ENCODE peak calls at places on chromosomes 4 and X, in ten cellular contexts. One of them, this sample, is unnamed.

GRCh38 chrX:49268702-49269009 is 937 bp upstream of the PPP1R3F start:
- DNase-seq in fibroblast of pulmonary artery: no peak
- DNase-seq in lower leg skin: no peak
- DNase-seq in esophagus squamous epithelium: no peak
- DNase-seq in fibroblast of mammary gland: no peak
- DNase-seq in suprapubic skin: no peak
- DNase-seq in fibroblast of the aortic adventitia: no peak
- DNase-seq in MM.1S: no peak
- DNase-seq in astrocyte: no peak
- DNase-seq in A549: no peak
- DNase-seq in this sample: no peak

GRCh38 chr4:125704726-125705125 is 390.0 kb downstream of the FAT4 start:
- DNase-seq in fibroblast of mammary gland: peak
- DNase-seq in fibroblast of pulmonary artery: peak
- DNase-seq in suprapubic skin: no peak
- DNase-seq in esophagus squamous epithelium: no peak
- DNase-seq in MM.1S: no peak
- DNase-seq in lower leg skin: no peak
- DNase-seq in A549: no peak
- DNase-seq in astrocyte: peak
- DNase-seq in fibroblast of the aortic adventitia: peak
- DNase-seq in this sample: no peak

GRCh38 chr4:1566838-1567518 is 117.1 kb downstream of the FAM53A start:
- DNase-seq in fibroblast of mammary gland: no peak
- DNase-seq in fibroblast of the aortic adventitia: no peak
- DNase-seq in astrocyte: no peak
- DNase-seq in MM.1S: no peak
- DNase-seq in fibroblast of pulmonary artery: no peak
- DNase-seq in lower leg skin: no peak
- DNase-seq in A549: no peak
- DNase-seq in esophagus squamous epithelium: no peak
- DNase-seq in suprapubic skin: no peak
- DNase-seq in this sample: no peak

GRCh38 chr4:1290165-1290977 is 680 bp downstream of the MAEA start:
- DNase-seq in suprapubic skin: peak
- DNase-seq in esophagus squamous epithelium: no peak
- DNase-seq in A549: peak
- DNase-seq in fibroblast of pulmonary artery: no peak
- DNase-seq in fibroblast of the aortic adventitia: no peak
- DNase-seq in lower leg skin: peak
- DNase-seq in fibroblast of mammary gland: no peak
- DNase-seq in astrocyte: no peak
- DNase-seq in MM.1S: peak
- DNase-seq in this sample: peak

GRCh38 chr4:77152421-77152820 is 4.6 kb upstream of the CCNG2 start:
- DNase-seq in fibroblast of mammary gland: peak
- DNase-seq in astrocyte: no peak
- DNase-seq in A549: no peak
- DNase-seq in MM.1S: no peak
- DNase-seq in fibroblast of the aortic adventitia: no peak
- DNase-seq in esophagus squamous epithelium: no peak
- DNase-seq in suprapubic skin: no peak
- DNase-seq in lower leg skin: no peak
- DNase-seq in fibroblast of pulmonary artery: no peak
- DNase-seq in this sample: peak

GRCh38 chr4:1669270-1669669 is 14.8 kb downstream of the FAM53A start:
- DNase-seq in esophagus squamous epithelium: no peak
- DNase-seq in suprapubic skin: no peak
- DNase-seq in A549: no peak
- DNase-seq in fibroblast of the aortic adventitia: no peak
- DNase-seq in fibroblast of mammary gland: no peak
- DNase-seq in lower leg skin: no peak
- DNase-seq in fibroblast of pulmonary artery: no peak
- DNase-seq in astrocyte: no peak
- DNase-seq in MM.1S: no peak
- DNase-seq in this sample: no peak

GRCh38 chrX:114221445-114221844 is 362.4 kb upstream of the HTR2C start:
- DNase-seq in suprapubic skin: no peak
- DNase-seq in esophagus squamous epithelium: no peak
- DNase-seq in astrocyte: no peak
- DNase-seq in A549: no peak
- DNase-seq in fibroblast of the aortic adventitia: no peak
- DNase-seq in fibroblast of mammary gland: no peak
- DNase-seq in lower leg skin: no peak
- DNase-seq in MM.1S: no peak
- DNase-seq in fibroblast of pulmonary artery: no peak
- DNase-seq in this sample: no peak

GRCh38 chr4:129344058-129344457 is 248.1 kb downstream of the C4orf33 start:
- DNase-seq in esophagus squamous epithelium: no peak
- DNase-seq in astrocyte: no peak
- DNase-seq in fibroblast of pulmonary artery: peak
- DNase-seq in suprapubic skin: no peak
- DNase-seq in fibroblast of the aortic adventitia: peak
- DNase-seq in MM.1S: peak
- DNase-seq in fibroblast of mammary gland: peak
- DNase-seq in lower leg skin: no peak
- DNase-seq in A549: peak
- DNase-seq in this sample: peak

GRCh38 chr4:94976371-94977011 is 218.7 kb downstream of the BMPR1B start:
- DNase-seq in A549: peak
- DNase-seq in astrocyte: peak
- DNase-seq in fibroblast of mammary gland: peak
- DNase-seq in suprapubic skin: no peak
- DNase-seq in fibroblast of pulmonary artery: peak
- DNase-seq in fibroblast of the aortic adventitia: peak
- DNase-seq in lower leg skin: no peak
- DNase-seq in MM.1S: no peak
- DNase-seq in esophagus squamous epithelium: no peak
- DNase-seq in this sample: peak

GRCh38 chr4:123052007-123052406 is 129.6 kb upstream of the NUDT6 start:
- DNase-seq in lower leg skin: no peak
- DNase-seq in MM.1S: no peak
- DNase-seq in esophagus squamous epithelium: no peak
- DNase-seq in fibroblast of mammary gland: no peak
- DNase-seq in fibroblast of pulmonary artery: no peak
- DNase-seq in A549: no peak
- DNase-seq in suprapubic skin: no peak
- DNase-seq in fibroblast of the aortic adventitia: no peak
- DNase-seq in astrocyte: no peak
- DNase-seq in this sample: no peak
- TF ChIP-seq CTCF in lower leg skin: no peak
- TF ChIP-seq CTCF in MM.1S: no peak
- TF ChIP-seq CTCF in esophagus squamous epithelium: no peak
- TF ChIP-seq CTCF in fibroblast of mammary gland: no peak
- TF ChIP-seq CTCF in fibroblast of pulmonary artery: no peak
- TF ChIP-seq CTCF in A549: no peak
- TF ChIP-seq CTCF in suprapubic skin: no peak
- TF ChIP-seq CTCF in fibroblast of the aortic adventitia: no peak
- TF ChIP-seq CTCF in astrocyte: no peak
- TF ChIP-seq CTCF in this sample: no peak

GRCh38 chr4:184734758-184735157 is 862 bp upstream of the CENPU start:
- DNase-seq in esophagus squamous epithelium: no peak
- DNase-seq in fibroblast of mammary gland: no peak
- DNase-seq in A549: no peak
- DNase-seq in suprapubic skin: no peak
- DNase-seq in fibroblast of the aortic adventitia: no peak
- DNase-seq in astrocyte: no peak
- DNase-seq in lower leg skin: no peak
- DNase-seq in MM.1S: no peak
- DNase-seq in fibroblast of pulmonary artery: no peak
- DNase-seq in this sample: no peak
- H3K4me3 ChIP-seq in esophagus squamous epithelium: peak
- H3K4me3 ChIP-seq in fibroblast of mammary gland: peak
- H3K4me3 ChIP-seq in A549: peak
- H3K4me3 ChIP-seq in suprapubic skin: peak
- H3K4me3 ChIP-seq in fibroblast of the aortic adventitia: peak
- H3K4me3 ChIP-seq in astrocyte: peak
- H3K4me3 ChIP-seq in lower leg skin: no peak
- H3K4me3 ChIP-seq in MM.1S: peak
- H3K4me3 ChIP-seq in fibroblast of pulmonary artery: peak
- H3K4me3 ChIP-seq in this sample: peak

DNA sequence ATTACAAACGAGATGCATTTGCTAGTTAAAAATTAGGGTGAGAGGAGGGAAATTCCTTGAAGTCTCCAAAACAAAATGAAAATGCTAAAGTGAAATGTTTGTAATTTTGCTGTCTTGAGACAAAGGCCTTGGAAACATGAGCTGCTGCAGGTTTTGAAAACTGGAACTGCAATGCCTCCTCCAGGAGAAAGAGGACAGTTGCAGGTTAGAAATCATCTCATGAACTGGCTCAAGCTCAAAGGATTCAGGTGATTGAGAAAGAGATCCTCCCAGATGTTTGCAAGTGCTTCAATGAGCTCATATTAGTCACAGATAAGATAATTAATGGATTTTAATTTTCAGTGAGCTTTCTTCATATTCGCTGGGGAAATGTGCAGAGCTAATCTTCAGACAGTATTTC is 32.4 kb downstream of the SMPX start:
- DNase-seq in fibroblast of mammary gland: peak
- DNase-seq in suprapubic skin: no peak
- DNase-seq in MM.1S: peak
- DNase-seq in lower leg skin: no peak
- DNase-seq in fibroblast of pulmonary artery: peak
- DNase-seq in astrocyte: no peak
- DNase-seq in A549: peak
- DNase-seq in fibroblast of the aortic adventitia: peak
- DNase-seq in esophagus squamous epithelium: no peak
- DNase-seq in this sample: peak
- TF ChIP-seq CTCF in fibroblast of mammary gland: peak
- TF ChIP-seq CTCF in suprapubic skin: no peak
- TF ChIP-seq CTCF in MM.1S: peak
- TF ChIP-seq CTCF in lower leg skin: no peak
- TF ChIP-seq CTCF in fibroblast of pulmonary artery: peak
- TF ChIP-seq CTCF in astrocyte: peak
- TF ChIP-seq CTCF in A549: peak
- TF ChIP-seq CTCF in fibroblast of the aortic adventitia: peak
- TF ChIP-seq CTCF in esophagus squamous epithelium: no peak
- TF ChIP-seq CTCF in this sample: peak

GRCh38 chr4:138308421-138308820 is 66.3 kb upstream of the SLC7A11 start:
- DNase-seq in fibroblast of mammary gland: peak
- DNase-seq in fibroblast of pulmonary artery: peak
- DNase-seq in astrocyte: peak
- DNase-seq in suprapubic skin: no peak
- DNase-seq in esophagus squamous epithelium: no peak
- DNase-seq in lower leg skin: no peak
- DNase-seq in fibroblast of the aortic adventitia: peak
- DNase-seq in MM.1S: no peak
- DNase-seq in A549: peak
- DNase-seq in this sample: peak
- H3K4me3 ChIP-seq in fibroblast of mammary gland: no peak
- H3K4me3 ChIP-seq in fibroblast of pulmonary artery: no peak
- H3K4me3 ChIP-seq in astrocyte: no peak
- H3K4me3 ChIP-seq in suprapubic skin: no peak
- H3K4me3 ChIP-seq in esophagus squamous epithelium: no peak
- H3K4me3 ChIP-seq in lower leg skin: no peak
- H3K4me3 ChIP-seq in fibroblast of the aortic adventitia: no peak
- H3K4me3 ChIP-seq in MM.1S: no peak
- H3K4me3 ChIP-seq in A549: no peak
- H3K4me3 ChIP-seq in this sample: no peak

GRCh38 chrX:133362538-133362937 is 52.8 kb downstream of the GPC4 start:
- DNase-seq in esophagus squamous epithelium: no peak
- DNase-seq in fibroblast of mammary gland: no peak
- DNase-seq in suprapubic skin: no peak
- DNase-seq in A549: no peak
- DNase-seq in lower leg skin: no peak
- DNase-seq in MM.1S: no peak
- DNase-seq in fibroblast of the aortic adventitia: no peak
- DNase-seq in fibroblast of pulmonary artery: no peak
- DNase-seq in astrocyte: no peak
- DNase-seq in this sample: no peak
- TF ChIP-seq CTCF in esophagus squamous epithelium: no peak
- TF ChIP-seq CTCF in fibroblast of mammary gland: no peak
- TF ChIP-seq CTCF in suprapubic skin: no peak
- TF ChIP-seq CTCF in A549: no peak
- TF ChIP-seq CTCF in lower leg skin: no peak
- TF ChIP-seq CTCF in MM.1S: no peak
- TF ChIP-seq CTCF in fibroblast of the aortic adventitia: no peak
- TF ChIP-seq CTCF in fibroblast of pulmonary artery: no peak
- TF ChIP-seq CTCF in astrocyte: no peak
- TF ChIP-seq CTCF in this sample: no peak

DNA sequence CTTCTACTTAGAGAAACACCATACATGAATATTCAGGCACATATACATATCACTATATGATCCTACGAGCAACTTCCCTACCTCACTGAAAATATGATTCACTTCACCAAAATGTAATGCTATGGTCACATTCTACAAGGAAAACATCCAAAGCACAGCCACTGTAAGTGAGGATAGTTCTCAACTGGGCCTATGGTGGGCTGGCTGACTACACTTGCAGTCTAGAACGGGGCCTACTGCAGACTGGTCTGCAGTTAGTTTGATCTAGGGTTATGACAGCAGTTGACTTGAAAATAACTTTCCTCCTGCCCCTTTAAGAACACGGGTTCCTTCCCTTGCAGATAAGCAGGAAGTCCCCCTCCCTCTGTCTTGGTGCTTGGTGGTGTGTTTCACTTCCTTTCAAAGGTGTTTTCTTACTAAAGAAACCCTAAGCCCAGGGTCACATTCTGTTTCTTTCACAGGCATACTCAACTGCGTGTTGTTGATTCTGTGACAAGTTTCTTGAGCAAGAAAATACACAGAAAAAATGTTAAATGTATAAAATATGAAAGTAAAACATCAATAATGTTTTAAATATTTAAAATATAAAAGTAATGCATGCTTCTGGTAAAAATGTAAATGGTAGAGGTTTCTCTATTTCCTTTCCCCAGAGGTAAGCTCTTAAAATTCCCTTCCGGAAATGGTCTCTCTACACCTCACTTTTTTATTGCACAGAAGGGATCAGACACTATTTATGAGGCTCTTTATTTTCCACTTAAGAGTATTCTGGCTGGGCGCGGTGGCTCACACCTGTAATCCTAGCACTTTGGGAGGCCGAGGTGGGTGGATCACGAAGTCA is 18.0 kb upstream of the TMSB4X start:
- DNase-seq in fibroblast of pulmonary artery: peak
- DNase-seq in MM.1S: peak
- DNase-seq in esophagus squamous epithelium: no peak
- DNase-seq in fibroblast of the aortic adventitia: peak
- DNase-seq in suprapubic skin: no peak
- DNase-seq in lower leg skin: peak
- DNase-seq in astrocyte: peak
- DNase-seq in fibroblast of mammary gland: no peak
- DNase-seq in A549: peak
- DNase-seq in this sample: peak
- H3K4me3 ChIP-seq in fibroblast of pulmonary artery: peak
- H3K4me3 ChIP-seq in MM.1S: peak
- H3K4me3 ChIP-seq in esophagus squamous epithelium: no peak
- H3K4me3 ChIP-seq in fibroblast of the aortic adventitia: no peak
- H3K4me3 ChIP-seq in suprapubic skin: no peak
- H3K4me3 ChIP-seq in lower leg skin: no peak
- H3K4me3 ChIP-seq in astrocyte: peak
- H3K4me3 ChIP-seq in fibroblast of mammary gland: no peak
- H3K4me3 ChIP-seq in A549: no peak
- H3K4me3 ChIP-seq in this sample: peak